ENCODE peak calls at places on chromosomes 4 and X, in nine cellular contexts. Q is kidney, B is Karpas-422, S is endothelial cell of umbilical vein, Z is IMR-90, J is GM23248, A is PC-3, N is K562, C is endodermal cell. R is an unnamed sample. For H3K36me3, the result is how much of the 10 kb centered on the place peaks cover.

GRCh38 chr4:185540487-185541125 is 5.3 kb upstream of the PDLIM3 start:
- DNase-seq in Q (no peak), B (no peak), S (peak), Z (no peak), J (no peak), A (no peak), N (no peak), C (no peak), R (no peak)

GRCh38 chrX:24934279-24934678 is 81.5 kb downstream of the ARX start:
- DNase-seq in Q (no peak), B (no peak), S (no peak), Z (no peak), J (no peak), A (no peak), N (no peak), C (no peak), R (no peak)

GRCh38 chr4:65120287-65120686 is 550.0 kb downstream of the EPHA5 start:
- DNase-seq in Q (no peak), B (no peak), S (no peak), Z (no peak), J (no peak), A (no peak), N (no peak), C (no peak), R (no peak)

GRCh38 chr4:162403956-162404355 is 240.2 kb upstream of the FSTL5 start:
- DNase-seq in Q (no peak), B (no peak), S (no peak), Z (no peak), J (no peak), A (no peak), N (no peak), C (no peak), R (no peak)

GRCh38 chr4:175412744-175413143 is 399.3 kb downstream of the GPM6A start:
- DNase-seq in Q (no peak), B (no peak), S (no peak), Z (peak), J (peak), A (peak), N (no peak), C (no peak), R (peak)

GRCh38 chrX:15043538-15043937 is 170.3 kb downstream of the MOSPD2 start:
- DNase-seq in Q (no peak), B (no peak), S (no peak), Z (no peak), J (no peak), A (no peak), N (no peak), C (no peak), R (peak)

GRCh38 chrX:106144755-106145639 is 23.1 kb upstream of the PWWP3B start:
- DNase-seq in Q (no peak), B (no peak), S (no peak), Z (no peak), J (no peak), A (no peak), N (peak), C (no peak), R (no peak)

GRCh38 chrX:3271485-3272186 is 74.8 kb downstream of the MXRA5 start:
- DNase-seq in Q (no peak), B (no peak), S (peak), Z (peak), J (peak), A (peak), N (no peak), C (no peak), R (peak)

GRCh38 chr4:151857368-151857767 is 96.6 kb upstream of the GATB start:
- DNase-seq in Q (no peak), B (no peak), S (peak), Z (no peak), J (no peak), A (no peak), N (no peak), C (no peak), R (no peak)

GRCh38 chrX:121571333-121571732 is 523.9 kb downstream of the GLUD2 start:
- DNase-seq in Q (no peak), B (no peak), S (no peak), Z (no peak), J (no peak), A (peak), N (no peak), C (no peak), R (no peak)

GRCh38 chr4:37471971-37472370 is 214.2 kb downstream of the RELL1 start:
- DNase-seq in Q (peak), B (no peak), S (no peak), Z (no peak), J (no peak), A (peak), N (no peak), C (no peak), R (no peak)

GRCh38 chr4:124183926-124184325 is 528.6 kb downstream of the ANKRD50 start:
- DNase-seq in Q (no peak), B (no peak), S (no peak), Z (peak), J (peak), A (no peak), N (no peak), C (no peak), R (peak)

DNA sequence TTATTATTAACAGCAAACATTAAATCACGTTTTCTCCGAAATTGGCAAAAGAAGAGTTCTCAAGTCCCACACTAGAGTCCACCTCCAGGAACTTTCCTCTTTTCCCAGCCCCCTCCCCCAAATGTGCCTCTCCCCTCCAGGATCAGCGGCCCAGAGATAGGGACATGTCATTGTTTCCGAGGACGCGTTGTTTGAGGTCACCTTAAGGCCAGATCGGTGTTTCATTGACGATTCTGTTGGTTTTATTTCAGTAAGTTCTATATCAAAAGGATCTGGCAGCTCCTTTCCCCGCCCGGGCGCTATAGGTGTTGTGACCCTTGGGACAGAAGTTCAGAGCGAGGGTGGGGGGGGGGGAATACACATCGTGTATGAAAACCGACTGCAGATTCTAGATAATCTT is 938 bp upstream of the MSX1 start:
- DNase-seq in Q (peak), B (no peak), S (no peak), Z (no peak), J (no peak), A (no peak), N (no peak), C (peak), R (no peak)
- H3K9ac ChIP-seq in Q (no peak), B (no peak), S (no peak), Z (no peak), J (no peak), A (no peak), N (no peak), C (no peak), R (peak)

GRCh38 chr4:186628058-186628711 is 72.8 kb upstream of the MTNR1A start:
- DNase-seq in Q (no peak), B (no peak), S (no peak), Z (no peak), J (no peak), A (no peak), N (peak), C (no peak), R (no peak)
- H3K36me3 ChIP-seq in Q (under half), B (under half), S (under half), Z (half or more), J (under half), A (under half), N (under half), C (under half), R (half or more)

DNA sequence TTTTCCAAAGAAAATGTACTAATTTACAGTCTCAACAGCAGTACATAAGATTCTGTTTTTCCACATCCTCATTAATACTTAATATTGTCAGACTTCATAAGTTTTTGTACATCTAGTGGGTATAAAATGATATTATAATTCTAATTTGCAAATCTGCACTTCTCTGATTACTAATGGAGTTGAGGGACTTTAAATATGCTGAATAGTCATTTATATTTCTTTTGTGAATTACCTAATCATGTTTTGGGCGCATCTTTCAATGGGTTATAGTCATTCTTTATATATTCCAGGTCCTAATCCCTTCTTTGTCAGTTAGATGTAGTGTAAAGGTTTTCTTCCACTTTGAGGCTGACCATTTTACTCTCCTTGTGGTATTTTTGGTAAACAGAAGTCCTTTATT is 96.1 kb downstream of the KDR start:
- DNase-seq in Q (no peak), B (no peak), S (no peak), Z (no peak), J (no peak), A (no peak), N (no peak), C (no peak), R (no peak)
- H3K9ac ChIP-seq in Q (no peak), B (no peak), S (no peak), Z (no peak), J (no peak), A (no peak), N (no peak), C (no peak), R (no peak)

GRCh38 chr4:142326181-142326580 is 519.9 kb downstream of the INPP4B start:
- DNase-seq in Q (no peak), B (no peak), S (no peak), Z (no peak), J (no peak), A (no peak), N (no peak), C (no peak), R (no peak)

GRCh38 chr4:142324572-142324971 is 521.5 kb downstream of the INPP4B start:
- DNase-seq in Q (no peak), B (no peak), S (no peak), Z (no peak), J (no peak), A (no peak), N (no peak), C (no peak), R (no peak)

GRCh38 chr4:142318280-142318679 is 527.8 kb downstream of the INPP4B start:
- DNase-seq in Q (no peak), B (no peak), S (peak), Z (no peak), J (no peak), A (no peak), N (no peak), C (no peak), R (peak)

DNA sequence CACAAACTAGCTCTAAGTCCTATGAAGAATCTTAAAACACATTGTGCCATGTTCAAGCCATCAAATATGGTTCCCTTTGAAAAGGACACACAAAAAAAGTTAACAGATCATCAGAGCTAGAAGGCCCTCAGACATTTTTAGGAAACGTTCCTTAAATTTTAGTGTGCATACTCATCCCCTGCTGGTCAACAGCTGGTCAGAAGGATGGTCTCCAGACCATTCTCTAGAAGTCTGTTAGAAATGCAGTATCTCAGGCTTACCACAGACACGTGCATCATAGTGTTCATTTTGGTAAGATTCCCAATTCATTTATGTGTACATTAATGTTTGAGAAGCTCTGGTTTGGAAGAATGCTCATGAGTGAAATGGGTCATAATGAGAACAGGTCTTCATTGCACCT is 523.1 kb downstream of the INPP4B start:
- DNase-seq in Q (no peak), B (no peak), S (no peak), Z (no peak), J (no peak), A (no peak), N (no peak), C (no peak), R (no peak)
- H3K36me3 ChIP-seq in Q (under half), B (under half), S (under half), Z (under half), J (under half), A (under half), N (under half), C (under half), R (under half)

GRCh38 chr4:41280010-41280409 is 23.3 kb downstream of the UCHL1 start:
- DNase-seq in Q (no peak), B (no peak), S (no peak), Z (peak), J (no peak), A (no peak), N (no peak), C (no peak), R (no peak)
- H3K9ac ChIP-seq in Q (no peak), B (no peak), S (no peak), Z (no peak), J (no peak), A (no peak), N (no peak), C (no peak), R (no peak)